ENCODE peak calls at places on chromosome 4, in eight cellular contexts. D is MG63, N is coronary artery, X is esophagus squamous epithelium, Q is cardiac muscle cell, L is thyroid gland, Y is lower leg skin, H is skeletal muscle cell. O is an unnamed sample.

GRCh38 chr4:82621212-82621611 is 59.4 kb upstream of the TMEM150C start:
- DNase-seq in N (no peak), L (no peak), Y (no peak), Q (no peak), H (no peak), D (no peak), X (no peak), O (no peak)

GRCh38 chr4:31482691-31483090 is 762.5 kb downstream of the PCDH7 start:
- DNase-seq in L (no peak), N (no peak), Y (no peak), X (no peak), H (no peak), D (no peak), Q (no peak), O (no peak)

GRCh38 chr4:68271851-68272756 is 26.6 kb upstream of the TMPRSS11B start:
- DNase-seq in D (peak), Q (peak), L (no peak), Y (no peak), N (no peak), X (no peak), H (peak), O (no peak)

GRCh38 chr4:161926033-161926828 is 237.6 kb downstream of the FSTL5 start:
- DNase-seq in Q (peak), L (no peak), N (no peak), D (no peak), Y (no peak), X (no peak), H (no peak), O (no peak)

GRCh38 chr4:7197910-7198309 is 5.6 kb downstream of the SORCS2 start:
- DNase-seq in L (no peak), X (no peak), N (peak), D (no peak), Q (no peak), Y (peak), H (no peak), O (no peak)

GRCh38 chr4:110088670-110089069 is 109.7 kb downstream of the ELOVL6 start:
- DNase-seq in L (no peak), N (no peak), X (no peak), Y (no peak), H (peak), D (no peak), Q (peak), O (no peak)

GRCh38 chr4:157792716-157793115 is 380.1 kb downstream of the GASK1B start:
- DNase-seq in L (no peak), D (no peak), X (no peak), N (no peak), Y (no peak), H (no peak), Q (no peak), O (no peak)

GRCh38 chr4:139903845-139904244 is 238.2 kb downstream of the MGST2 start:
- DNase-seq in X (no peak), H (no peak), Y (no peak), N (no peak), D (no peak), L (no peak), Q (no peak), O (no peak)

GRCh38 chr4:108287834-108288413 is 119.2 kb upstream of the LEF1 start:
- DNase-seq in H (no peak), D (no peak), N (no peak), Q (no peak), X (no peak), L (no peak), Y (no peak), O (no peak)

GRCh38 chr4:687048-687974 is 1.6 kb downstream of the SLC49A3 start:
- DNase-seq in X (no peak), Y (peak), N (peak), L (peak), Q (peak), H (peak), D (peak), O (peak)

GRCh38 chr4:687975-688694 is 816 bp downstream of the SLC49A3 start:
- DNase-seq in H (no peak), D (peak), N (no peak), Y (no peak), X (no peak), L (peak), Q (no peak), O (no peak)

GRCh38 chr4:689498-690122 is 659 bp upstream of the SLC49A3 start:
- DNase-seq in Q (no peak), X (no peak), N (no peak), D (no peak), Y (no peak), H (no peak), L (no peak), O (no peak)

GRCh38 chr4:686371-687040 is 2.4 kb downstream of the SLC49A3 start:
- DNase-seq in Q (no peak), N (peak), H (no peak), X (no peak), Y (no peak), D (no peak), L (no peak), O (no peak)

DNA sequence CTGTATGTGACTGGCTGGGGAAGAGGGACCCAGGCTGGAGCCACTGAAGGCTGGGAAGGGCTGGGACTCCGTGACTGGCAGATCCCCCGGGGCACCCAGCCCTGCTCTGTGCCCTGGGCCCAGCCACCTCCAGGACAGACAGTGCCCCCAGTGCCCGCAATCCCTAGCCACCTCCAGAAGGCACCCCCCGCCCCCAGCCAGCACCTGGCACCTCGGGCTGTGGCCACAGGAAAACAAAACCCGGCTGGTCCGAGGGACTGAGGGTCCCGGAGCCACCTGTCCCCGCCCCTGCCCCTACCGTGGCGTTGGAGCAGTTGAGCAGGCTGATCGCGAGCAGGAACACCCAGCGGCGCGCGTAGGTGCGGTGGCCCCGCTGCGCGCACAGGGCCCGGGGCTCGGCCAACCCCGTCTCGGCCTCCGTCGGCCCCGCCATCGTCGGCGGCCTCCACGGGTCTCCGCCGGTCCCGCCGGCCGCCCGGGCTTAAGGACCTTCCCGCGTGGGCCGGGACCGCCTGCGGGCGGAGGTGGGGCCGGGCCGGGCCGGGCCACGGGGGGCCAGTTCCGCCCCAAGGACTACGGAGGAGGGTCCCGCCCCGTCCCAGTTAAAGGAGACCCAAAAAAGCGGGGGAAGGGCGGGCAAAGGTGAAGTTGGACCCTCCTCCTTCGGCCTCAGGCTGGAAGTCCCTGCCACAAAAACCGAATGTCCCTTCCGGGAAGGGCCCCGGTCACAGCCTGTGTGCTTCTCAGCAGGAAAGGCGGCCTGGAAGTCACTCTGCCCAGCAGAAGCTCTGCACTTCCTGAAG is at the start of gene SLC49A3:
- DNase-seq in D (no peak), X (no peak), N (no peak), Q (peak), Y (no peak), H (no peak), L (peak), O (no peak)
- H3K4me3 ChIP-seq in D (no peak), X (peak), N (peak), Q (no peak), Y (peak), H (peak), L (peak), O (peak)

GRCh38 chr4:23889368-23889767 is 479 bp downstream of the PPARGC1A start:
- DNase-seq in X (no peak), D (no peak), H (no peak), Q (no peak), Y (no peak), L (no peak), N (no peak), O (no peak)

GRCh38 chr4:23888421-23889319 is 1.2 kb downstream of the PPARGC1A start:
- DNase-seq in Y (no peak), N (no peak), X (no peak), L (peak), H (peak), D (no peak), Q (peak), O (no peak)

GRCh38 chr4:23889814-23890269 is at the start of gene PPARGC1A:
- DNase-seq in X (no peak), H (no peak), N (peak), L (peak), D (no peak), Y (peak), Q (peak), O (no peak)

GRCh38 chr4:23891064-23891421 is 1.2 kb upstream of the PPARGC1A start:
- DNase-seq in X (no peak), Y (no peak), L (no peak), N (no peak), H (no peak), D (no peak), Q (no peak), O (no peak)

GRCh38 chr4:23890369-23891063 is 669 bp upstream of the PPARGC1A start:
- DNase-seq in H (no peak), L (peak), Y (no peak), N (no peak), X (no peak), D (no peak), Q (peak), O (no peak)
- H3K4me3 ChIP-seq in H (no peak), L (no peak), Y (no peak), N (peak), X (peak), D (no peak), Q (peak), O (peak)

GRCh38 chr4:148060264-148061138 is 328.6 kb downstream of the ARHGAP10 start:
- DNase-seq in N (no peak), H (no peak), X (no peak), Y (no peak), D (no peak), Q (no peak), L (no peak), O (no peak)

GRCh38 chr4:148061139-148061476 is 329.2 kb downstream of the ARHGAP10 start:
- DNase-seq in L (no peak), Y (no peak), X (no peak), D (no peak), H (no peak), Q (no peak), N (no peak), O (no peak)

GRCh38 chr4:148061795-148062194 is 329.9 kb downstream of the ARHGAP10 start:
- DNase-seq in X (no peak), H (no peak), Y (no peak), N (no peak), D (no peak), Q (no peak), L (no peak), O (no peak)

GRCh38 chr4:148058160-148058859 is 326.4 kb downstream of the ARHGAP10 start:
- DNase-seq in N (no peak), X (no peak), L (no peak), D (no peak), Y (no peak), H (no peak), Q (no peak), O (no peak)

GRCh38 chr4:148059617-148060180 is 327.8 kb downstream of the ARHGAP10 start:
- DNase-seq in Q (no peak), Y (no peak), L (no peak), H (no peak), X (no peak), N (no peak), D (no peak), O (no peak)
- H3K4me3 ChIP-seq in Q (no peak), Y (no peak), L (no peak), H (no peak), X (no peak), N (no peak), D (no peak), O (no peak)

GRCh38 chr4:177161781-177162180 is 147.9 kb upstream of the NEIL3 start:
- DNase-seq in L (no peak), N (no peak), H (no peak), X (no peak), Y (no peak), D (no peak), Q (no peak), O (no peak)
- H3K4me3 ChIP-seq in L (no peak), N (no peak), H (no peak), X (no peak), Y (no peak), D (no peak), Q (no peak), O (no peak)

GRCh38 chr4:56906534-56906933 is 1.2 kb upstream of the REST start:
- DNase-seq in Q (peak), X (no peak), L (no peak), H (no peak), D (no peak), N (no peak), Y (no peak), O (no peak)
- H3K4me3 ChIP-seq in Q (no peak), X (peak), L (no peak), H (no peak), D (no peak), N (no peak), Y (no peak), O (no peak)

O was measured in ascending aorta.